ENCODE peak calls at places on chromosomes 3 and 15, in ten cellular contexts. L is mucosa of descending colon; I is Caco-2; Q is right lobe of liver; X is thoracic aorta; M is spleen; S is PC-3; V is IMR-90; E is CD8-positive, alpha-beta T cell; G is Panc1. F is an unnamed sample.

GRCh38 chr15:87154771-87155170 is 1075.1 kb downstream of the AGBL1 start:
- DNase-seq in L (no peak), I (no peak), Q (no peak), X (no peak), M (no peak), S (peak; percentile 74), V (peak; percentile 52), E (no peak), G (no peak), F (no peak)

GRCh38 chr3:125236331-125236903 is 23.9 kb upstream of the SLC12A8 start:
- DNase-seq in L (no peak), I (no peak), Q (no peak), X (no peak), M (no peak), S (no peak), V (no peak), E (no peak), G (no peak), F (no peak)

GRCh38 chr3:23159929-23160328 is 43.2 kb upstream of the UBE2E2 start:
- DNase-seq in L (no peak), I (no peak), Q (no peak), X (no peak), M (no peak), S (peak; percentile 86), V (peak; percentile 95), E (no peak), G (peak; percentile 45), F (no peak)

GRCh38 chr3:112333386-112334334 is 704 bp downstream of the CD200 start:
- DNase-seq in L (peak; percentile 42), I (no peak), Q (no peak), X (no peak), M (peak; percentile 76), S (no peak), V (no peak), E (no peak), G (no peak), F (peak; percentile 13)

GRCh38 chr3:167733961-167734497 is 663 bp downstream of the PDCD10 start:
- DNase-seq in L (no peak), I (no peak), Q (no peak), X (no peak), M (no peak), S (peak; percentile 9), V (peak; percentile 3), E (no peak), G (no peak), F (no peak)

GRCh38 chr3:180325958-180326357 is 276.0 kb upstream of the TTC14 start:
- DNase-seq in L (no peak), I (no peak), Q (no peak), X (no peak), M (no peak), S (no peak), V (no peak), E (no peak), G (no peak), F (no peak)

GRCh38 chr3:140695361-140696061 is 17.6 kb downstream of the TRIM42 start:
- DNase-seq in L (no peak), I (no peak), Q (no peak), X (no peak), M (no peak), S (no peak), V (no peak), E (no peak), G (no peak), F (no peak)

GRCh38 chr15:48470096-48470495 is 138.9 kb downstream of the DUT start:
- DNase-seq in L (no peak), I (no peak), Q (no peak), X (no peak), M (no peak), S (no peak), V (no peak), E (no peak), G (no peak), F (no peak)

GRCh38 chr15:30930422-30930821 is 26.7 kb downstream of the FAN1 start:
- DNase-seq in L (no peak), I (no peak), Q (no peak), X (no peak), M (no peak), S (no peak), V (no peak), E (no peak), G (no peak), F (no peak)

GRCh38 chr3:142647856-142648255 is 51.7 kb downstream of the PLS1 start:
- DNase-seq in L (no peak), I (no peak), Q (no peak), X (no peak), M (no peak), S (peak; percentile 81), V (peak; percentile 5), E (no peak), G (peak; percentile 68), F (no peak)

GRCh38 chr15:73712107-73712506 is 27.9 kb downstream of the CD276 start:
- DNase-seq in L (no peak), I (no peak), Q (no peak), X (no peak), M (no peak), S (no peak), V (no peak), E (no peak), G (no peak), F (no peak)

GRCh38 chr15:65981837-65982696 is 112.8 kb downstream of the RAB11A start:
- DNase-seq in L (peak; percentile 73), I (peak; percentile 62), Q (no peak), X (no peak), M (peak; percentile 86), S (no peak), V (no peak), E (peak; percentile 70), G (no peak), F (no peak)

GRCh38 chr15:48325400-48325799 is 5.8 kb upstream of the DUT start:
- DNase-seq in L (no peak), I (no peak), Q (no peak), X (no peak), M (no peak), S (no peak), V (no peak), E (no peak), G (no peak), F (no peak)

GRCh38 chr3:183285828-183286457 is 32.9 kb downstream of the B3GNT5 start:
- DNase-seq in L (peak; percentile 87), I (no peak), Q (peak; percentile 78), X (peak; percentile 68), M (peak; percentile 92), S (peak; percentile 98), V (peak; percentile 99), E (peak; percentile 78), G (peak; percentile 97), F (peak; percentile 64)

GRCh38 chr3:123283657-123284398 is 82.1 kb downstream of the SEC22A start:
- DNase-seq in L (no peak), I (no peak), Q (no peak), X (no peak), M (no peak), S (no peak), V (no peak), E (no peak), G (no peak), F (no peak)

GRCh38 chr3:77091809-77092208 is 51.9 kb downstream of the ROBO2 start:
- DNase-seq in L (no peak), I (no peak), Q (no peak), X (no peak), M (no peak), S (no peak), V (no peak), E (no peak), G (no peak), F (no peak)

GRCh38 chr3:41116851-41117250 is 82.5 kb upstream of the CTNNB1 start:
- DNase-seq in L (no peak), I (no peak), Q (no peak), X (no peak), M (no peak), S (no peak), V (no peak), E (no peak), G (no peak), F (no peak)
- H3K4me1 ChIP-seq in L (no peaks in the 10 kb centered on the region), I (peaks cover 7% of the 10 kb centered on the region), Q (no peaks in the 10 kb centered on the region), X (no peaks in the 10 kb centered on the region), M (peaks cover 15% of the 10 kb centered on the region), S (peaks cover 12% of the 10 kb centered on the region), V (no peaks in the 10 kb centered on the region), E (peaks cover 25% of the 10 kb centered on the region), G (no peaks in the 10 kb centered on the region), F (peaks cover 31% of the 10 kb centered on the region)

GRCh38 chr15:62472616-62473299 is 307.7 kb upstream of the C2CD4B start:
- DNase-seq in L (peak; percentile 43), I (peak; percentile 41), Q (no peak), X (no peak), M (no peak), S (peak; percentile 38), V (no peak), E (no peak), G (no peak), F (peak; percentile 40)
- TF ChIP-seq CTCF in L (no peak), I (no peak), Q (no peak), X (no peak), M (no peak), S (no peak), V (no peak), E (no peak), G (no peak), F (peak; percentile 14)

GRCh38 chr15:89335289-89336041 is 841 bp upstream of the POLG start:
- DNase-seq in L (no peak), I (no peak), Q (no peak), X (no peak), M (no peak), S (no peak), V (no peak), E (no peak), G (no peak), F (no peak)
- H3K4me1 ChIP-seq in L (peaks cover 36% of the 10 kb centered on the region), I (peaks cover 3% of the 10 kb centered on the region), Q (no peaks in the 10 kb centered on the region), X (peaks cover 26% of the 10 kb centered on the region), M (peaks cover 41% of the 10 kb centered on the region), S (peaks cover 29% of the 10 kb centered on the region), V (peaks cover 11% of the 10 kb centered on the region), E (peaks cover 49% of the 10 kb centered on the region), G (peaks cover 32% of the 10 kb centered on the region), F (peaks cover 56% of the 10 kb centered on the region)

GRCh38 chr15:43370975-43371974 is at the start of the genes TUBGCP4 and ZSCAN29:
- DNase-seq in L (peak; percentile 89), I (peak; percentile 86), Q (peak; percentile 88), X (peak; percentile 6), M (peak; percentile 96), S (peak; percentile 82), V (peak; percentile 62), E (peak; percentile 69), G (no peak), F (peak; percentile 82)

GRCh38 chr15:43370310-43370974 is 401 bp downstream of the ZSCAN29 start:
- DNase-seq in L (no peak), I (peak; percentile 38), Q (no peak), X (no peak), M (no peak), S (no peak), V (peak; percentile 47), E (no peak), G (no peak), F (peak; percentile 15)

DNA sequence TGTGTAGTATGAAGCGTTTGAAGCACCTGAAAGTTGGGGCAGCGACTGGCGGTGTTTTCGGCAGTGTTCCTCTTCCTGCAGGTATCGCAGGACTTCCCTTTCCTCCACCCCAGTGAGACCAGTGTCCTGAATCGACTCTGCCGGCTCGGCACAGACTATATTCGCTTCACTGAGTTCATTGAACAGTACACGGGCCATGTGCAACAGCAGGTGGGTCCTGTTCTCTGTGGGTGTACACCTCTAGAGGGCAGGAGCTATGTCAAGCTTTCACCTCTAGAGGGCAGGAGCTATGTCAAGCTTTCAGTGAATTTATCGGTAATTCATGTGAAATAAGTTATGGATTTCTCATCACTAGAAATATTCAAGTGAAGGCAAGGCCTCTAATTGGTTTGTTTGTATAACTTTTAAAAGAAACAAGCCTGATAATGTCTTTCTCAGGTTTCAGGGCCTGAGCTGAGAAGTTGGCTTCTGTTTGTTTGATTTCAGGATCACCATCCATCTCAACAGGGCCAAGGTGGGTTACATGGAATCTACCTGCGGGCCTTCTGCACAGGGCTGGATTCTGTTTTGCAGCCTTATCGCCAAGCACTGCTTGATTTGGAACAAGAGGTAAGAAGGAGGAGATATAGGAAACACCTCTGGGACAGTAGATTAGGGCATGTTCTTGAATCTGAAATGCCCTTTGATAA is 5.3 kb downstream of the TUBGCP4 start:
- DNase-seq in L (peak; percentile 28), I (peak; percentile 51), Q (peak; percentile 50), X (no peak), M (no peak), S (peak; percentile 69), V (peak; percentile 39), E (peak; percentile 8), G (no peak), F (no peak)
- TF ChIP-seq CTCF in L (peak; percentile 37), I (peak; percentile 69), Q (peak; percentile 63), X (peak; percentile 58), M (peak; percentile 67), S (peak; percentile 94), V (peak; percentile 64), E (peak; percentile 92), G (peak; percentile 90), F (peak; percentile 74)

F was measured in left ventricle myocardium inferior.